ENCODE peak calls at places on chromosome 6, in eight cellular contexts. One of them, this sample, is unnamed.

GRCh38 chr6:28633445-28634215 is 107.9 kb downstream of the GPX5 start:
- DNase-seq in neuronal stem cell: no peak
- DNase-seq in GM23338: peak
- DNase-seq in OCI-LY7: no peak
- DNase-seq in HepG2: no peak
- DNase-seq in IMR-90: no peak
- DNase-seq in A549: no peak
- DNase-seq in HCT116: no peak
- DNase-seq in this sample: peak

GRCh38 chr6:116779569-116780164 is 14.1 kb upstream of the FAM162B start:
- DNase-seq in neuronal stem cell: peak
- DNase-seq in GM23338: peak
- DNase-seq in OCI-LY7: peak
- DNase-seq in HepG2: peak
- DNase-seq in IMR-90: peak
- DNase-seq in A549: peak
- DNase-seq in HCT116: peak
- DNase-seq in this sample: peak

GRCh38 chr6:44139351-44139743 is 12.0 kb downstream of the TMEM63B start:
- DNase-seq in neuronal stem cell: no peak
- DNase-seq in GM23338: no peak
- DNase-seq in OCI-LY7: no peak
- DNase-seq in HepG2: no peak
- DNase-seq in IMR-90: no peak
- DNase-seq in A549: no peak
- DNase-seq in HCT116: no peak
- DNase-seq in this sample: no peak

GRCh38 chr6:45537539-45537938 is 159.8 kb upstream of the SUPT3H start:
- DNase-seq in neuronal stem cell: no peak
- DNase-seq in GM23338: no peak
- DNase-seq in OCI-LY7: no peak
- DNase-seq in HepG2: no peak
- DNase-seq in IMR-90: no peak
- DNase-seq in A549: no peak
- DNase-seq in HCT116: no peak
- DNase-seq in this sample: no peak

GRCh38 chr6:14512246-14512645 is 394.7 kb downstream of the CD83 start:
- DNase-seq in neuronal stem cell: no peak
- DNase-seq in GM23338: no peak
- DNase-seq in OCI-LY7: no peak
- DNase-seq in HepG2: no peak
- DNase-seq in IMR-90: no peak
- DNase-seq in A549: no peak
- DNase-seq in HCT116: no peak
- DNase-seq in this sample: no peak

GRCh38 chr6:116010400-116011095 is 50.1 kb downstream of the FRK start:
- DNase-seq in neuronal stem cell: peak
- DNase-seq in GM23338: peak
- DNase-seq in OCI-LY7: peak
- DNase-seq in HepG2: peak
- DNase-seq in IMR-90: peak
- DNase-seq in A549: no peak
- DNase-seq in HCT116: peak
- DNase-seq in this sample: peak

GRCh38 chr6:138289739-138290138 is 71.4 kb upstream of the PBOV1 start:
- DNase-seq in neuronal stem cell: no peak
- DNase-seq in GM23338: peak
- DNase-seq in OCI-LY7: peak
- DNase-seq in HepG2: peak
- DNase-seq in IMR-90: no peak
- DNase-seq in A549: peak
- DNase-seq in HCT116: no peak
- DNase-seq in this sample: peak

GRCh38 chr6:20952605-20953004 is 418.3 kb downstream of the CDKAL1 start:
- DNase-seq in neuronal stem cell: no peak
- DNase-seq in GM23338: no peak
- DNase-seq in OCI-LY7: no peak
- DNase-seq in HepG2: peak
- DNase-seq in IMR-90: peak
- DNase-seq in A549: no peak
- DNase-seq in HCT116: peak
- DNase-seq in this sample: no peak

GRCh38 chr6:138724015-138724414 is 49.6 kb upstream of the CCDC28A start:
- DNase-seq in neuronal stem cell: no peak
- DNase-seq in GM23338: no peak
- DNase-seq in OCI-LY7: no peak
- DNase-seq in HepG2: peak
- DNase-seq in IMR-90: no peak
- DNase-seq in A549: no peak
- DNase-seq in HCT116: peak
- DNase-seq in this sample: no peak

GRCh38 chr6:108115598-108116058 is 41.1 kb upstream of the OSTM1 start:
- DNase-seq in neuronal stem cell: peak
- DNase-seq in GM23338: peak
- DNase-seq in OCI-LY7: no peak
- DNase-seq in HepG2: peak
- DNase-seq in IMR-90: peak
- DNase-seq in A549: peak
- DNase-seq in HCT116: peak
- DNase-seq in this sample: peak

GRCh38 chr6:12254228-12254627 is 35.9 kb upstream of the EDN1 start:
- DNase-seq in neuronal stem cell: no peak
- DNase-seq in GM23338: no peak
- DNase-seq in OCI-LY7: no peak
- DNase-seq in HepG2: no peak
- DNase-seq in IMR-90: no peak
- DNase-seq in A549: no peak
- DNase-seq in HCT116: no peak
- DNase-seq in this sample: no peak

GRCh38 chr6:33787954-33788693 is 806 bp downstream of the LEMD2 start:
- DNase-seq in neuronal stem cell: no peak
- DNase-seq in GM23338: peak
- DNase-seq in OCI-LY7: peak
- DNase-seq in HepG2: peak
- DNase-seq in IMR-90: peak
- DNase-seq in A549: peak
- DNase-seq in HCT116: peak
- DNase-seq in this sample: peak

GRCh38 chr6:75044846-75045245 is 161.0 kb downstream of the COL12A1 start:
- DNase-seq in neuronal stem cell: no peak
- DNase-seq in GM23338: no peak
- DNase-seq in OCI-LY7: no peak
- DNase-seq in HepG2: no peak
- DNase-seq in IMR-90: no peak
- DNase-seq in A549: no peak
- DNase-seq in HCT116: no peak
- DNase-seq in this sample: no peak

GRCh38 chr6:33692078-33692759 is 19.3 kb downstream of the UQCC2 start:
- DNase-seq in neuronal stem cell: no peak
- DNase-seq in GM23338: peak
- DNase-seq in OCI-LY7: no peak
- DNase-seq in HepG2: no peak
- DNase-seq in IMR-90: no peak
- DNase-seq in A549: no peak
- DNase-seq in HCT116: no peak
- DNase-seq in this sample: peak

GRCh38 chr6:35474129-35474977 is 6.2 kb downstream of the RPL10A start:
- DNase-seq in neuronal stem cell: no peak
- DNase-seq in GM23338: peak
- DNase-seq in OCI-LY7: no peak
- DNase-seq in HepG2: no peak
- DNase-seq in IMR-90: no peak
- DNase-seq in A549: no peak
- DNase-seq in HCT116: no peak
- DNase-seq in this sample: no peak

DNA sequence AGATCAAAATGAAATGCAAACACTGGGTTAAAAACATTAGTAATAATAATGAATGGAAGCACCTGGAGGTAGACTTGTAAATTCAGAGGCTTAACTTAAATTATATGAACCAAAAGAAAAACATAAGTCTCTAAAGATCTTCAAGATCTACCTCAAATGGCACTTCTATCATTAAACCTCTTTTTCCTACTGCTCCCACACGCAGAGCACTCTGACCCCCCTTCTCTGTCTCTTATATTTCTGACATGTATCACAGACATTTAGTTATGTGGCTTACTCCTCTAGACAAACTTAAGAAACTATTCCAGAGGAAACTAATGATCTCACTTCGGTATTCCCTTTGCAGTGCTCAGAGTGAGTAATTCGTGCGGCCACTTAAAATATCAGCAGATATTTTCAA is 1.1 kb downstream of the TBC1D32 start:
- DNase-seq in neuronal stem cell: no peak
- DNase-seq in GM23338: no peak
- DNase-seq in OCI-LY7: no peak
- DNase-seq in HepG2: no peak
- DNase-seq in IMR-90: no peak
- DNase-seq in A549: no peak
- DNase-seq in HCT116: no peak
- DNase-seq in this sample: no peak
- H3K4me2 ChIP-seq in neuronal stem cell: no peak
- H3K4me2 ChIP-seq in GM23338: no peak
- H3K4me2 ChIP-seq in OCI-LY7: no peak
- H3K4me2 ChIP-seq in HepG2: no peak
- H3K4me2 ChIP-seq in IMR-90: no peak
- H3K4me2 ChIP-seq in A549: peak
- H3K4me2 ChIP-seq in HCT116: peak
- H3K4me2 ChIP-seq in this sample: peak

GRCh38 chr6:17331238-17331637 is 50.1 kb downstream of the RBM24 start:
- DNase-seq in neuronal stem cell: no peak
- DNase-seq in GM23338: no peak
- DNase-seq in OCI-LY7: no peak
- DNase-seq in HepG2: no peak
- DNase-seq in IMR-90: no peak
- DNase-seq in A549: no peak
- DNase-seq in HCT116: no peak
- DNase-seq in this sample: no peak

GRCh38 chr6:17339308-17339670 is 54.1 kb upstream of the CAP2 start:
- DNase-seq in neuronal stem cell: no peak
- DNase-seq in GM23338: no peak
- DNase-seq in OCI-LY7: no peak
- DNase-seq in HepG2: no peak
- DNase-seq in IMR-90: no peak
- DNase-seq in A549: no peak
- DNase-seq in HCT116: no peak
- DNase-seq in this sample: no peak

GRCh38 chr6:17341117-17341805 is 52.1 kb upstream of the CAP2 start:
- DNase-seq in neuronal stem cell: no peak
- DNase-seq in GM23338: no peak
- DNase-seq in OCI-LY7: no peak
- DNase-seq in HepG2: no peak
- DNase-seq in IMR-90: no peak
- DNase-seq in A549: no peak
- DNase-seq in HCT116: no peak
- DNase-seq in this sample: no peak

GRCh38 chr6:17334265-17334664 is 53.1 kb downstream of the RBM24 start:
- DNase-seq in neuronal stem cell: no peak
- DNase-seq in GM23338: no peak
- DNase-seq in OCI-LY7: no peak
- DNase-seq in HepG2: no peak
- DNase-seq in IMR-90: peak
- DNase-seq in A549: no peak
- DNase-seq in HCT116: no peak
- DNase-seq in this sample: no peak

GRCh38 chr6:17336425-17336824 is 55.3 kb downstream of the RBM24 start:
- DNase-seq in neuronal stem cell: no peak
- DNase-seq in GM23338: no peak
- DNase-seq in OCI-LY7: no peak
- DNase-seq in HepG2: no peak
- DNase-seq in IMR-90: peak
- DNase-seq in A549: no peak
- DNase-seq in HCT116: no peak
- DNase-seq in this sample: no peak
- H3K4me2 ChIP-seq in neuronal stem cell: no peak
- H3K4me2 ChIP-seq in GM23338: no peak
- H3K4me2 ChIP-seq in OCI-LY7: no peak
- H3K4me2 ChIP-seq in HepG2: no peak
- H3K4me2 ChIP-seq in IMR-90: peak
- H3K4me2 ChIP-seq in A549: no peak
- H3K4me2 ChIP-seq in HCT116: no peak
- H3K4me2 ChIP-seq in this sample: no peak

DNA sequence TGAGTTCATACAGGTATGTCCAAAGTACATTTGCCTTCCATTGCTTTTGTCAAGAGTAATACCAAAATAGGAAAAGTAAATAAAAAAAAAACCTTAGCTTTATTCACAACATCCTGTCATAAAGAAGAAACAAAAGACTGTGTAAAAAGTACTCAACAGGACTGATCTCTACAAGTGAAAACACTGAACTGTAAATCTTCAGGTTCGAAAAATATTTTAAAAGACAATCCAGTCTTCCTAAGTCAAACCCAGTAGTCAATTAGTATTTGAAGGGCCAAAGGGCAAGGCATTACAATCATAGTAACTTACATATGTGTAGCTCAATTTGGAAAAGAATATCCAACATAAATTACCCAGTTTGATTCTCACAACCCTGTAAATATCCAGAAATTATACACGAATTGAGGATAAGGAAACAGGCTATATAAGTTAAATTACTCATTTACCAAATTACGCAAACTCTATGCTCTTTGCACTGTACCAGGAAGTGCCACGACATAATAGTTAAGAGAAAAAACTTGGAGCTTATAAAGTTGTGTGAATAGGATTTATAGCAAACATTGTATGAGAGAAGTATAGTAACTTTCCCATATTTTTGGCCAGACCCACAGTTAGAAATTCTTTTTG is 21.2 kb downstream of the PTPRK start:
- DNase-seq in neuronal stem cell: no peak
- DNase-seq in GM23338: no peak
- DNase-seq in OCI-LY7: no peak
- DNase-seq in HepG2: peak
- DNase-seq in IMR-90: no peak
- DNase-seq in A549: no peak
- DNase-seq in HCT116: no peak
- DNase-seq in this sample: no peak
- H3K4me2 ChIP-seq in neuronal stem cell: no peak
- H3K4me2 ChIP-seq in GM23338: peak
- H3K4me2 ChIP-seq in OCI-LY7: no peak
- H3K4me2 ChIP-seq in HepG2: peak
- H3K4me2 ChIP-seq in IMR-90: no peak
- H3K4me2 ChIP-seq in A549: peak
- H3K4me2 ChIP-seq in HCT116: no peak
- H3K4me2 ChIP-seq in this sample: no peak

DNA sequence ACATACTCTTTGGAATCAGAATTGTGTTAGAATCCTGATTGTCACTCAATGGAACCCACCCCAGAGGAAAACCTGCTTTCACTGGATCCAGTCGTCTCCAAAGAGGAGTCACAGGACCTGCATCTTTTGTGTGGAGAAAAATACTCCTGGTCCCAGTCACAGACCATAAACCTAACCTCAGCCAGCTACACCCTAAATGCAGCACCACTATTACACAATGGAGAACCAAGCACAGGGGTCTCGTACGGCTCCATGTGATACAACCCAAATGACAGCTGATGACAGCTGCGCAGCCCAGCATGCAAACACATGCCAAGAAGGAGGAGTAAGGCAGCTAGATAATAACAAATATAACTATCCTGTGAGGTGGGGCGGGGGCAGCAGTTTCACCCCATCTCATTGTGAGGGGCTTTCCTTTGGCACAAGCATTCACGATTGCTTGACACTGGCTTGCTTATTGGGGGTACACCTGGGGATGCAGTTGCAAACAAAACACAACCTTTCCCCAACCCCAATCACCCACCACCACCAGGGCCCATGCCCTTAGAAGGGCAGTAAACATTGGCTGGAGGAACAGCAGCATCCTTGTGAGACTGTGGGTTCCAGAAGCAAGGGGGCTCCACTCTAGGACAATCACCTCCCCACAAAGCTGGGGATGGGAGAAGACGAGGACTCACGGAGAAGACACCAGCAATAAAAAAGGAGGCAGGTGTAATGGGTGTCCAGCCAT is 51.5 kb downstream of the TRERF1 start:
- DNase-seq in neuronal stem cell: no peak
- DNase-seq in GM23338: no peak
- DNase-seq in OCI-LY7: no peak
- DNase-seq in HepG2: no peak
- DNase-seq in IMR-90: no peak
- DNase-seq in A549: no peak
- DNase-seq in HCT116: no peak
- DNase-seq in this sample: no peak
- H3K4me2 ChIP-seq in neuronal stem cell: no peak
- H3K4me2 ChIP-seq in GM23338: no peak
- H3K4me2 ChIP-seq in OCI-LY7: no peak
- H3K4me2 ChIP-seq in HepG2: no peak
- H3K4me2 ChIP-seq in IMR-90: no peak
- H3K4me2 ChIP-seq in A549: no peak
- H3K4me2 ChIP-seq in HCT116: no peak
- H3K4me2 ChIP-seq in this sample: no peak